ENCODE peak calls at places on chromosomes 11 and 22, in eight cellular contexts. J is fibroblast of the aortic adventitia, L is midbrain, M is HS-27A, X is heart left ventricle, S is fibroblast of mammary gland, F is left ventricle myocardium inferior, Y is AG04450. O is an unnamed sample.

GRCh38 chr11:57638811-57639320 is 10.8 kb downstream of the YPEL4 start:
- DNase-seq in X (no peak), L (no peak), J (peak), Y (no peak), M (no peak), S (peak), F (no peak), O (no peak)

GRCh38 chr11:127670372-127670771 is 669.8 kb upstream of the KIRREL3 start:
- DNase-seq in Y (no peak), X (no peak), F (no peak), J (no peak), L (no peak), M (no peak), S (no peak), O (no peak)

GRCh38 chr11:10604340-10604748 is 35.9 kb upstream of the LYVE1 start:
- DNase-seq in S (peak), L (no peak), M (no peak), F (peak), Y (no peak), X (no peak), J (no peak), O (no peak)

GRCh38 chr11:80163441-80163840 is 722.6 kb upstream of the TENM4 start:
- DNase-seq in L (no peak), S (no peak), F (no peak), X (no peak), Y (no peak), M (no peak), J (no peak), O (no peak)

GRCh38 chr22:38135133-38135706 is 24.7 kb upstream of the BAIAP2L2 start:
- DNase-seq in F (no peak), S (peak), M (no peak), J (peak), L (no peak), X (no peak), Y (peak), O (no peak)

GRCh38 chr11:128341280-128341679 is 246.1 kb downstream of the ETS1 start:
- DNase-seq in X (no peak), M (no peak), L (no peak), S (peak), F (no peak), Y (no peak), J (no peak), O (no peak)

GRCh38 chr22:42803454-42803853 is 53.6 kb downstream of the ARFGAP3 start:
- DNase-seq in L (no peak), S (no peak), M (no peak), F (peak), J (no peak), X (peak), Y (no peak), O (no peak)

GRCh38 chr11:46808804-46809431 is 37.2 kb downstream of the CKAP5 start:
- DNase-seq in Y (no peak), S (peak), X (no peak), F (no peak), M (no peak), L (peak), J (no peak), O (no peak)

GRCh38 chr11:118047749-118048148 is 29.1 kb upstream of the TMPRSS4 start:
- DNase-seq in S (no peak), J (no peak), X (no peak), L (no peak), Y (no peak), M (no peak), F (no peak), O (no peak)

GRCh38 chr11:73648629-73649046 is 2.3 kb downstream of the PLEKHB1 start:
- DNase-seq in S (no peak), Y (no peak), J (no peak), L (peak), M (no peak), F (no peak), X (no peak), O (no peak)

GRCh38 chr11:31861011-31861410 is 49.9 kb upstream of the PAX6 start:
- DNase-seq in S (no peak), X (no peak), M (no peak), J (no peak), Y (no peak), F (no peak), L (no peak), O (no peak)

GRCh38 chr22:19419086-19419463 is 12.5 kb downstream of the HIRA start:
- DNase-seq in M (no peak), J (no peak), Y (no peak), F (no peak), L (no peak), X (no peak), S (no peak), O (no peak)

GRCh38 chr11:117071344-117071787 is 26.9 kb downstream of the SIK3 start:
- DNase-seq in M (no peak), J (no peak), X (peak), S (peak), Y (no peak), L (peak), F (no peak), O (peak)

GRCh38 chr11:12430912-12431311 is 53.5 kb downstream of the PARVA start:
- DNase-seq in X (peak), F (no peak), L (no peak), M (no peak), S (peak), J (peak), Y (peak), O (no peak)

GRCh38 chr11:77473001-77473800 is 693 bp downstream of the PAK1 start:
- DNase-seq in L (peak), F (peak), J (no peak), M (no peak), S (no peak), Y (no peak), X (peak), O (peak)

GRCh38 chr11:61891331-61892084 is at the start of gene FADS3:
- DNase-seq in Y (no peak), X (peak), S (peak), M (peak), J (peak), L (peak), F (peak), O (peak)

O was measured in cerebellum.